ENCODE peak calls at places on chromosomes 3 and 15, in eight cellular contexts. One of them, this sample, is unnamed.
A peak's percentile ranks its signal among the peaks of the same experiment; 100 is the strongest.

GRCh38 chr3:195839260-195840010 is 27.7 kb upstream of the MUC4 start:
- DNase-seq in OCI-LY7: no peak
- DNase-seq in uterus: no peak
- DNase-seq in fibroblast of mammary gland: no peak
- DNase-seq in H1: no peak
- DNase-seq in lung: no peak
- DNase-seq in naive thymus-derived CD4-positive, alpha-beta T cell: no peak
- DNase-seq in aorta: no peak
- DNase-seq in this sample: no peak

GRCh38 chr3:13077431-13078157 is 4.4 kb upstream of the IQSEC1 start:
- DNase-seq in OCI-LY7: peak; percentile 20
- DNase-seq in uterus: peak; percentile 39
- DNase-seq in fibroblast of mammary gland: peak; percentile 19
- DNase-seq in H1: no peak
- DNase-seq in lung: no peak
- DNase-seq in naive thymus-derived CD4-positive, alpha-beta T cell: no peak
- DNase-seq in aorta: peak; percentile 88
- DNase-seq in this sample: peak; percentile 71

GRCh38 chr3:143135150-143135549 is 15.6 kb downstream of the CHST2 start:
- DNase-seq in OCI-LY7: no peak
- DNase-seq in uterus: no peak
- DNase-seq in fibroblast of mammary gland: peak; percentile 96
- DNase-seq in H1: no peak
- DNase-seq in lung: no peak
- DNase-seq in naive thymus-derived CD4-positive, alpha-beta T cell: no peak
- DNase-seq in aorta: no peak
- DNase-seq in this sample: no peak

GRCh38 chr15:31843426-31844055 is 186.8 kb upstream of the CHRNA7 start:
- DNase-seq in OCI-LY7: no peak
- DNase-seq in uterus: no peak
- DNase-seq in fibroblast of mammary gland: no peak
- DNase-seq in H1: no peak
- DNase-seq in lung: no peak
- DNase-seq in naive thymus-derived CD4-positive, alpha-beta T cell: no peak
- DNase-seq in aorta: no peak
- DNase-seq in this sample: no peak

GRCh38 chr3:69740103-69741021 is 1.1 kb downstream of the MITF start:
- DNase-seq in OCI-LY7: no peak
- DNase-seq in uterus: peak; percentile 64
- DNase-seq in fibroblast of mammary gland: no peak
- DNase-seq in H1: peak; percentile 87
- DNase-seq in lung: peak; percentile 63
- DNase-seq in naive thymus-derived CD4-positive, alpha-beta T cell: no peak
- DNase-seq in aorta: no peak
- DNase-seq in this sample: peak; percentile 21

GRCh38 chr15:65411470-65412071 is 11.2 kb downstream of the IGDCC4 start:
- DNase-seq in OCI-LY7: no peak
- DNase-seq in uterus: no peak
- DNase-seq in fibroblast of mammary gland: peak; percentile 56
- DNase-seq in H1: no peak
- DNase-seq in lung: no peak
- DNase-seq in naive thymus-derived CD4-positive, alpha-beta T cell: no peak
- DNase-seq in aorta: no peak
- DNase-seq in this sample: no peak

GRCh38 chr15:89472785-89473256 is 23.6 kb downstream of the RHCG start:
- DNase-seq in OCI-LY7: peak; percentile 70
- DNase-seq in uterus: no peak
- DNase-seq in fibroblast of mammary gland: peak; percentile 55
- DNase-seq in H1: peak; percentile 95
- DNase-seq in lung: no peak
- DNase-seq in naive thymus-derived CD4-positive, alpha-beta T cell: no peak
- DNase-seq in aorta: peak; percentile 73
- DNase-seq in this sample: no peak

GRCh38 chr3:192847918-192848317 is 69.7 kb downstream of the MB21D2 start:
- DNase-seq in OCI-LY7: no peak
- DNase-seq in uterus: no peak
- DNase-seq in fibroblast of mammary gland: no peak
- DNase-seq in H1: no peak
- DNase-seq in lung: no peak
- DNase-seq in naive thymus-derived CD4-positive, alpha-beta T cell: no peak
- DNase-seq in aorta: no peak
- DNase-seq in this sample: no peak

GRCh38 chr15:52784799-52785671 is 5.1 kb downstream of the ONECUT1 start:
- DNase-seq in OCI-LY7: no peak
- DNase-seq in uterus: no peak
- DNase-seq in fibroblast of mammary gland: no peak
- DNase-seq in H1: peak; percentile 68
- DNase-seq in lung: no peak
- DNase-seq in naive thymus-derived CD4-positive, alpha-beta T cell: no peak
- DNase-seq in aorta: no peak
- DNase-seq in this sample: no peak

GRCh38 chr15:65914981-65915925 is 46.0 kb downstream of the RAB11A start:
- DNase-seq in OCI-LY7: peak; percentile 58
- DNase-seq in uterus: no peak
- DNase-seq in fibroblast of mammary gland: no peak
- DNase-seq in H1: no peak
- DNase-seq in lung: no peak
- DNase-seq in naive thymus-derived CD4-positive, alpha-beta T cell: no peak
- DNase-seq in aorta: no peak
- DNase-seq in this sample: no peak

GRCh38 chr15:74872702-74873035 is 496 bp downstream of the SCAMP2 start:
- DNase-seq in OCI-LY7: no peak
- DNase-seq in uterus: no peak
- DNase-seq in fibroblast of mammary gland: no peak
- DNase-seq in H1: no peak
- DNase-seq in lung: no peak
- DNase-seq in naive thymus-derived CD4-positive, alpha-beta T cell: no peak
- DNase-seq in aorta: no peak
- DNase-seq in this sample: no peak

GRCh38 chr3:18237251-18238005 is 187.7 kb downstream of the SATB1 start:
- DNase-seq in OCI-LY7: no peak
- DNase-seq in uterus: no peak
- DNase-seq in fibroblast of mammary gland: peak; percentile 73
- DNase-seq in H1: no peak
- DNase-seq in lung: no peak
- DNase-seq in naive thymus-derived CD4-positive, alpha-beta T cell: no peak
- DNase-seq in aorta: no peak
- DNase-seq in this sample: no peak

GRCh38 chr3:184562146-184562861 is 719 bp downstream of the EPHB3 start:
- DNase-seq in OCI-LY7: no peak
- DNase-seq in uterus: peak; percentile 45
- DNase-seq in fibroblast of mammary gland: no peak
- DNase-seq in H1: no peak
- DNase-seq in lung: no peak
- DNase-seq in naive thymus-derived CD4-positive, alpha-beta T cell: peak; percentile 34
- DNase-seq in aorta: no peak
- DNase-seq in this sample: no peak

GRCh38 chr3:103393395-103394186 is 958.8 kb downstream of the ZPLD1 start:
- DNase-seq in OCI-LY7: no peak
- DNase-seq in uterus: no peak
- DNase-seq in fibroblast of mammary gland: peak; percentile 25
- DNase-seq in H1: no peak
- DNase-seq in lung: no peak
- DNase-seq in naive thymus-derived CD4-positive, alpha-beta T cell: no peak
- DNase-seq in aorta: no peak
- DNase-seq in this sample: no peak

GRCh38 chr3:172070799-172071198 is 31.4 kb downstream of the FNDC3B start:
- DNase-seq in OCI-LY7: no peak
- DNase-seq in uterus: no peak
- DNase-seq in fibroblast of mammary gland: no peak
- DNase-seq in H1: no peak
- DNase-seq in lung: no peak
- DNase-seq in naive thymus-derived CD4-positive, alpha-beta T cell: no peak
- DNase-seq in aorta: no peak
- DNase-seq in this sample: no peak

GRCh38 chr3:109118584-109118983 is 650 bp upstream of the MORC1 start:
- DNase-seq in OCI-LY7: no peak
- DNase-seq in uterus: no peak
- DNase-seq in fibroblast of mammary gland: no peak
- DNase-seq in H1: no peak
- DNase-seq in lung: no peak
- DNase-seq in naive thymus-derived CD4-positive, alpha-beta T cell: no peak
- DNase-seq in aorta: no peak
- DNase-seq in this sample: no peak

DNA sequence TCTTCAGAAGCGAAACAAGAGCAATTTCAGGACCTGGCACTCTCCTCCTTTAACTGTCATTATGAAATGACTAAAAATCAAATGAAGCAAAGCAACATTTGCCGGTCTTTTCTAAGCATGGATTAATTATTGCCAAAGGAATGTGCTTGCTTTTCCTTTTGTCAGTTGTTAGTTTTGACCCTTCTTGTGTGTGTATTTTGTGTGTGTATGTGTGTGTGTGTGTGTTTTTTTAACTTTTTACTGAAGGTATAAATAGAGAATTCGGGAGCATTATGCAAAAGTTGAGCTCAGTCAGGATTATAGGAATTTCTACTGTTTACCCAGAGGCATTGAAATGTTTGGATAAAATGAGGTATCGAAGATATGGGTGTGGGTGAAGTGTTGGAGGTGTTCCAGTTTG is 509.1 kb downstream of the TUSC7 start:
- DNase-seq in OCI-LY7: no peak
- DNase-seq in uterus: no peak
- DNase-seq in fibroblast of mammary gland: no peak
- DNase-seq in H1: no peak
- DNase-seq in lung: no peak
- DNase-seq in naive thymus-derived CD4-positive, alpha-beta T cell: no peak
- DNase-seq in aorta: no peak
- DNase-seq in this sample: no peak
- H3K4me3 ChIP-seq in OCI-LY7: no peak overlapping the region
- H3K4me3 ChIP-seq in uterus: no peak overlapping the region
- H3K4me3 ChIP-seq in fibroblast of mammary gland: no peak overlapping the region
- H3K4me3 ChIP-seq in H1: no peak overlapping the region
- H3K4me3 ChIP-seq in lung: no peak overlapping the region
- H3K4me3 ChIP-seq in naive thymus-derived CD4-positive, alpha-beta T cell: no peak overlapping the region
- H3K4me3 ChIP-seq in aorta: no peak overlapping the region
- H3K4me3 ChIP-seq in this sample: no peak overlapping the region

GRCh38 chr3:14793126-14793857 is 25.5 kb upstream of the FGD5 start:
- DNase-seq in OCI-LY7: no peak
- DNase-seq in uterus: no peak
- DNase-seq in fibroblast of mammary gland: no peak
- DNase-seq in H1: no peak
- DNase-seq in lung: no peak
- DNase-seq in naive thymus-derived CD4-positive, alpha-beta T cell: no peak
- DNase-seq in aorta: peak; percentile 77
- DNase-seq in this sample: peak; percentile 29

GRCh38 chr3:14791343-14791945 is 27.3 kb upstream of the FGD5 start:
- DNase-seq in OCI-LY7: peak; percentile 60
- DNase-seq in uterus: peak; percentile 64
- DNase-seq in fibroblast of mammary gland: peak; percentile 38
- DNase-seq in H1: peak; percentile 89
- DNase-seq in lung: no peak
- DNase-seq in naive thymus-derived CD4-positive, alpha-beta T cell: peak; percentile 31
- DNase-seq in aorta: peak; percentile 86
- DNase-seq in this sample: peak; percentile 70

GRCh38 chr3:14795996-14796395 is 22.8 kb upstream of the FGD5 start:
- DNase-seq in OCI-LY7: no peak
- DNase-seq in uterus: no peak
- DNase-seq in fibroblast of mammary gland: no peak
- DNase-seq in H1: no peak
- DNase-seq in lung: no peak
- DNase-seq in naive thymus-derived CD4-positive, alpha-beta T cell: no peak
- DNase-seq in aorta: peak; percentile 3
- DNase-seq in this sample: no peak

GRCh38 chr3:14792691-14793121 is 26.1 kb upstream of the FGD5 start:
- DNase-seq in OCI-LY7: no peak
- DNase-seq in uterus: no peak
- DNase-seq in fibroblast of mammary gland: no peak
- DNase-seq in H1: no peak
- DNase-seq in lung: no peak
- DNase-seq in naive thymus-derived CD4-positive, alpha-beta T cell: no peak
- DNase-seq in aorta: peak; percentile 70
- DNase-seq in this sample: peak; percentile 54

GRCh38 chr3:14793858-14794234 is 24.9 kb upstream of the FGD5 start:
- DNase-seq in OCI-LY7: no peak
- DNase-seq in uterus: no peak
- DNase-seq in fibroblast of mammary gland: no peak
- DNase-seq in H1: no peak
- DNase-seq in lung: no peak
- DNase-seq in naive thymus-derived CD4-positive, alpha-beta T cell: no peak
- DNase-seq in aorta: no peak
- DNase-seq in this sample: no peak
- H3K4me3 ChIP-seq in OCI-LY7: no peak overlapping the region
- H3K4me3 ChIP-seq in uterus: no peak overlapping the region
- H3K4me3 ChIP-seq in fibroblast of mammary gland: no peak overlapping the region
- H3K4me3 ChIP-seq in H1: no peak overlapping the region
- H3K4me3 ChIP-seq in lung: no peak overlapping the region
- H3K4me3 ChIP-seq in naive thymus-derived CD4-positive, alpha-beta T cell: no peak overlapping the region
- H3K4me3 ChIP-seq in aorta: no peak overlapping the region
- H3K4me3 ChIP-seq in this sample: no peak overlapping the region

DNA sequence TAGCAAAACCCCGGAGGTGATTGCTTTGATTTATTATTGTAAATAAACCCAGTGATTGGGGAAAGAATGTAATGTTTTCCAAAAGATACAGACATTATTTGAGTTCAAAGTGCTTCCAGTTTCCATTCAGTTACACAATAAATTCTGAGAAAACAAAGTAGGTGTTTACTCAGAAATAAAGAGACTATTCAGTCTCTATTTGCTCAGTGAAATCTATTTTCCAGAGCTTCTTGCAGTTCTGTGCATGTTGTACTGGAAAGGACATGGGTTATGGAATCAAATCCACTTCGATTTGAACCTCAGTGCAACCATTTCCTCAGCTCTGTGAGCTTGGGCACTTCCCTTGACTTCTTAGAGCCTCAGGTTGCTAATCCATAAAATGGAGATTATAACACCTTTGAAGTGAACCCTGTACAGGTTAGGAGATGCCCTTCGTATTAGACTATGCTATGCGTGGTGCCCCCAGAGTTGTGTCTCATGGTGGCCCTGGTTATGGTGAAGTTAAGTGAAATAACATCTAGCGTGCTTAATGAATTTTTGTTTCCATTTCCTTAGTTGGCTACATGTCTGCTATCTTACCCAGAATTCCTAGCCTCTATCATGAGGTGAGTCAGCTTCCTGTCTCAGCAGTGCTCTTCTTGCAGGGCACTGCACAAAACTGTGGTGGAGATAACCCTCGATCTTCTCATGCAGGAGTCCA is 97.8 kb downstream of the RPL39L start:
- DNase-seq in OCI-LY7: no peak
- DNase-seq in uterus: no peak
- DNase-seq in fibroblast of mammary gland: no peak
- DNase-seq in H1: no peak
- DNase-seq in lung: no peak
- DNase-seq in naive thymus-derived CD4-positive, alpha-beta T cell: peak; percentile 43
- DNase-seq in aorta: no peak
- DNase-seq in this sample: no peak
- H3K4me3 ChIP-seq in OCI-LY7: peak overlapping the region; percentile 3
- H3K4me3 ChIP-seq in uterus: no peak overlapping the region
- H3K4me3 ChIP-seq in fibroblast of mammary gland: no peak overlapping the region
- H3K4me3 ChIP-seq in H1: no peak overlapping the region
- H3K4me3 ChIP-seq in lung: no peak overlapping the region
- H3K4me3 ChIP-seq in naive thymus-derived CD4-positive, alpha-beta T cell: peak overlapping the region; percentile 12
- H3K4me3 ChIP-seq in aorta: no peak overlapping the region
- H3K4me3 ChIP-seq in this sample: no peak overlapping the region

DNA sequence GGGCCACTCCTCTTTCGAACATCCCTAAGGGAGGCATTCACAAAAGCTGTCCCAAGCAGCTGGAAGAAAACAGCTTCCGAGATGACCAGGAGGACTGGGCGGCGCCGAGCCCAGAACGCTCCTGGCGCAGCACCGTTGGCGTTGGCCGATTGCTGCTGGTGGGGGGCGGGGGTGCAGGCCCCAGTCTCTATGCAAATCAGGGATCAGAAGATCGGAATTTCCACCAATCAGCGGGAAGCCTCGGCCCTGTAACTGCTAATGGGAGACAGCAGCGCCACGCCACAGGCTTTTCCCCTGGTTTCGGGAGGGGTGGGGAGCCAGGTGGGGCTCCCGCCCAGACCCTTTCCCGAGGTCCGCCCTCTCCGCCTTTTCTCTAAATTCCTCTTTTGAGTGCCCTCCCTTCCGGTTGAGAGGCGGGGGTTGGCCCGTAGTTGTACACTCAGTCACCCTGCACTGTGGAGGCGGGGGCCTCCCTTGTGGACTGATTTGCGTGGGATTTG is 27.0 kb downstream of the HMCES start:
- DNase-seq in OCI-LY7: no peak
- DNase-seq in uterus: peak; percentile 90
- DNase-seq in fibroblast of mammary gland: peak; percentile 92
- DNase-seq in H1: peak; percentile 96
- DNase-seq in lung: peak; percentile 96
- DNase-seq in naive thymus-derived CD4-positive, alpha-beta T cell: no peak
- DNase-seq in aorta: peak; percentile 94
- DNase-seq in this sample: peak; percentile 81
- H3K4me3 ChIP-seq in OCI-LY7: no peak overlapping the region
- H3K4me3 ChIP-seq in uterus: peak overlapping the region; percentile 20
- H3K4me3 ChIP-seq in fibroblast of mammary gland: peak overlapping the region; percentile 5
- H3K4me3 ChIP-seq in H1: peak overlapping the region; percentile 7
- H3K4me3 ChIP-seq in lung: no peak overlapping the region
- H3K4me3 ChIP-seq in naive thymus-derived CD4-positive, alpha-beta T cell: no peak overlapping the region
- H3K4me3 ChIP-seq in aorta: no peak overlapping the region
- H3K4me3 ChIP-seq in this sample: peak overlapping the region; percentile 48